ENCODE peak calls at places on chromosomes 16 and 17, in eight cellular contexts. One of them, this sample, is unnamed. For H3K4me1, the result is how much of the 10 kb centered on the place peaks cover.

GRCh38 chr17:67272312-67273050 is 27.5 kb upstream of the HELZ start:
- DNase-seq in thoracic aorta: no peak
- DNase-seq in PC-3: no peak
- DNase-seq in tibial artery: no peak
- DNase-seq in A549: peak
- DNase-seq in left lung: no peak
- DNase-seq in tibial nerve: no peak
- DNase-seq in colonic mucosa: no peak
- DNase-seq in this sample: no peak

GRCh38 chr17:35747540-35748017 is 5.5 kb downstream of the GAS2L2 start:
- DNase-seq in PC-3: peak
- DNase-seq in A549: peak
- DNase-seq in tibial nerve: peak
- DNase-seq in thoracic aorta: peak
- DNase-seq in colonic mucosa: peak
- DNase-seq in left lung: peak
- DNase-seq in tibial artery: peak
- DNase-seq in this sample: peak

GRCh38 chr17:63338272-63338671 is 107.8 kb downstream of the CYB561 start:
- DNase-seq in tibial nerve: no peak
- DNase-seq in colonic mucosa: no peak
- DNase-seq in A549: no peak
- DNase-seq in thoracic aorta: no peak
- DNase-seq in tibial artery: no peak
- DNase-seq in left lung: no peak
- DNase-seq in PC-3: no peak
- DNase-seq in this sample: no peak

GRCh38 chr16:13307255-13307654 is 405.9 kb downstream of the SHISA9 start:
- DNase-seq in left lung: no peak
- DNase-seq in tibial artery: no peak
- DNase-seq in colonic mucosa: no peak
- DNase-seq in tibial nerve: no peak
- DNase-seq in PC-3: no peak
- DNase-seq in thoracic aorta: no peak
- DNase-seq in A549: no peak
- DNase-seq in this sample: no peak

GRCh38 chr17:7852262-7852670 is 2.6 kb upstream of the TMEM88 start:
- DNase-seq in left lung: no peak
- DNase-seq in tibial artery: peak
- DNase-seq in tibial nerve: no peak
- DNase-seq in colonic mucosa: no peak
- DNase-seq in PC-3: no peak
- DNase-seq in A549: no peak
- DNase-seq in thoracic aorta: no peak
- DNase-seq in this sample: no peak

GRCh38 chr16:57278494-57278893 is 6.0 kb downstream of the PLLP start:
- DNase-seq in colonic mucosa: no peak
- DNase-seq in thoracic aorta: no peak
- DNase-seq in tibial artery: no peak
- DNase-seq in A549: no peak
- DNase-seq in PC-3: no peak
- DNase-seq in left lung: no peak
- DNase-seq in tibial nerve: no peak
- DNase-seq in this sample: no peak

GRCh38 chr17:44269795-44270320 is 1.9 kb upstream of the SLC4A1 start:
- DNase-seq in tibial artery: no peak
- DNase-seq in tibial nerve: no peak
- DNase-seq in left lung: no peak
- DNase-seq in thoracic aorta: no peak
- DNase-seq in colonic mucosa: no peak
- DNase-seq in A549: no peak
- DNase-seq in PC-3: no peak
- DNase-seq in this sample: no peak

GRCh38 chr16:80285089-80285488 is 255.7 kb upstream of the DYNLRB2 start:
- DNase-seq in A549: peak
- DNase-seq in left lung: no peak
- DNase-seq in PC-3: no peak
- DNase-seq in tibial nerve: no peak
- DNase-seq in colonic mucosa: no peak
- DNase-seq in thoracic aorta: no peak
- DNase-seq in tibial artery: no peak
- DNase-seq in this sample: no peak

GRCh38 chr16:49723310-49723709 is 132.6 kb downstream of the ZNF423 start:
- DNase-seq in left lung: no peak
- DNase-seq in PC-3: no peak
- DNase-seq in colonic mucosa: no peak
- DNase-seq in A549: no peak
- DNase-seq in tibial artery: no peak
- DNase-seq in tibial nerve: no peak
- DNase-seq in thoracic aorta: no peak
- DNase-seq in this sample: no peak

GRCh38 chr17:37779554-37779953 is 34.7 kb upstream of the HNF1B start:
- DNase-seq in left lung: no peak
- DNase-seq in A549: no peak
- DNase-seq in tibial nerve: no peak
- DNase-seq in tibial artery: no peak
- DNase-seq in PC-3: peak
- DNase-seq in colonic mucosa: no peak
- DNase-seq in thoracic aorta: no peak
- DNase-seq in this sample: no peak

GRCh38 chr16:72092832-72093447 is 480 bp downstream of the TXNL4B start:
- DNase-seq in left lung: no peak
- DNase-seq in tibial artery: no peak
- DNase-seq in colonic mucosa: peak
- DNase-seq in tibial nerve: no peak
- DNase-seq in PC-3: peak
- DNase-seq in thoracic aorta: no peak
- DNase-seq in A549: peak
- DNase-seq in this sample: no peak

GRCh38 chr17:9811086-9811485 is 10.8 kb downstream of the GSG1L2 start:
- DNase-seq in left lung: no peak
- DNase-seq in tibial artery: no peak
- DNase-seq in thoracic aorta: no peak
- DNase-seq in A549: no peak
- DNase-seq in colonic mucosa: no peak
- DNase-seq in tibial nerve: no peak
- DNase-seq in PC-3: peak
- DNase-seq in this sample: no peak

GRCh38 chr17:17439971-17440843 is 36.6 kb upstream of the MED9 start:
- DNase-seq in colonic mucosa: peak
- DNase-seq in PC-3: peak
- DNase-seq in tibial nerve: peak
- DNase-seq in left lung: peak
- DNase-seq in tibial artery: no peak
- DNase-seq in A549: peak
- DNase-seq in thoracic aorta: no peak
- DNase-seq in this sample: no peak

GRCh38 chr17:65332375-65332774 is 195.2 kb downstream of the RGS9 start:
- DNase-seq in thoracic aorta: no peak
- DNase-seq in tibial artery: no peak
- DNase-seq in tibial nerve: no peak
- DNase-seq in PC-3: peak
- DNase-seq in colonic mucosa: no peak
- DNase-seq in left lung: no peak
- DNase-seq in A549: no peak
- DNase-seq in this sample: no peak

GRCh38 chr17:79729761-79730160 is 982 bp upstream of the ENPP7 start:
- DNase-seq in tibial artery: no peak
- DNase-seq in tibial nerve: no peak
- DNase-seq in left lung: no peak
- DNase-seq in A549: no peak
- DNase-seq in PC-3: no peak
- DNase-seq in thoracic aorta: no peak
- DNase-seq in colonic mucosa: no peak
- DNase-seq in this sample: no peak

GRCh38 chr17:6831662-6832263 is at the start of gene TEKT1:
- DNase-seq in PC-3: peak
- DNase-seq in thoracic aorta: peak
- DNase-seq in left lung: peak
- DNase-seq in tibial nerve: peak
- DNase-seq in colonic mucosa: peak
- DNase-seq in A549: peak
- DNase-seq in tibial artery: peak
- DNase-seq in this sample: peak

GRCh38 chr16:30372037-30372712 is 1.9 kb upstream of the TBC1D10B start:
- DNase-seq in PC-3: no peak
- DNase-seq in left lung: no peak
- DNase-seq in tibial nerve: no peak
- DNase-seq in A549: no peak
- DNase-seq in thoracic aorta: no peak
- DNase-seq in colonic mucosa: no peak
- DNase-seq in tibial artery: peak
- DNase-seq in this sample: no peak

GRCh38 chr17:76273923-76274558 is 8.9 kb downstream of the UBALD2 start:
- DNase-seq in tibial nerve: no peak
- DNase-seq in tibial artery: no peak
- DNase-seq in left lung: no peak
- DNase-seq in PC-3: no peak
- DNase-seq in colonic mucosa: no peak
- DNase-seq in A549: no peak
- DNase-seq in thoracic aorta: no peak
- DNase-seq in this sample: no peak

GRCh38 chr17:79218825-79219200 is 144.2 kb downstream of the ENGASE start:
- DNase-seq in tibial artery: no peak
- DNase-seq in PC-3: no peak
- DNase-seq in left lung: peak
- DNase-seq in thoracic aorta: no peak
- DNase-seq in colonic mucosa: no peak
- DNase-seq in tibial nerve: no peak
- DNase-seq in A549: no peak
- DNase-seq in this sample: no peak

GRCh38 chr17:55496094-55496881 is 15.0 kb downstream of the SMIM36 start:
- DNase-seq in thoracic aorta: no peak
- DNase-seq in tibial artery: no peak
- DNase-seq in left lung: no peak
- DNase-seq in PC-3: no peak
- DNase-seq in A549: peak
- DNase-seq in colonic mucosa: peak
- DNase-seq in tibial nerve: peak
- DNase-seq in this sample: no peak
- TF ChIP-seq CTCF in thoracic aorta: no peak
- TF ChIP-seq CTCF in tibial artery: no peak
- TF ChIP-seq CTCF in left lung: no peak
- TF ChIP-seq CTCF in PC-3: no peak
- TF ChIP-seq CTCF in A549: peak
- TF ChIP-seq CTCF in colonic mucosa: no peak
- TF ChIP-seq CTCF in tibial nerve: no peak
- TF ChIP-seq CTCF in this sample: no peak

GRCh38 chr17:28279411-28279810 is 39.6 kb upstream of the TMEM97 start:
- DNase-seq in PC-3: no peak
- DNase-seq in thoracic aorta: no peak
- DNase-seq in tibial artery: no peak
- DNase-seq in A549: no peak
- DNase-seq in tibial nerve: no peak
- DNase-seq in left lung: no peak
- DNase-seq in colonic mucosa: no peak
- DNase-seq in this sample: no peak

GRCh38 chr17:28280826-28281225 is 38.2 kb upstream of the TMEM97 start:
- DNase-seq in tibial artery: no peak
- DNase-seq in colonic mucosa: no peak
- DNase-seq in A549: no peak
- DNase-seq in thoracic aorta: no peak
- DNase-seq in tibial nerve: no peak
- DNase-seq in PC-3: no peak
- DNase-seq in left lung: no peak
- DNase-seq in this sample: no peak

GRCh38 chr17:28285965-28286364 is 33.0 kb upstream of the TMEM97 start:
- DNase-seq in left lung: no peak
- DNase-seq in tibial nerve: no peak
- DNase-seq in thoracic aorta: no peak
- DNase-seq in tibial artery: no peak
- DNase-seq in colonic mucosa: no peak
- DNase-seq in A549: no peak
- DNase-seq in PC-3: no peak
- DNase-seq in this sample: no peak

DNA sequence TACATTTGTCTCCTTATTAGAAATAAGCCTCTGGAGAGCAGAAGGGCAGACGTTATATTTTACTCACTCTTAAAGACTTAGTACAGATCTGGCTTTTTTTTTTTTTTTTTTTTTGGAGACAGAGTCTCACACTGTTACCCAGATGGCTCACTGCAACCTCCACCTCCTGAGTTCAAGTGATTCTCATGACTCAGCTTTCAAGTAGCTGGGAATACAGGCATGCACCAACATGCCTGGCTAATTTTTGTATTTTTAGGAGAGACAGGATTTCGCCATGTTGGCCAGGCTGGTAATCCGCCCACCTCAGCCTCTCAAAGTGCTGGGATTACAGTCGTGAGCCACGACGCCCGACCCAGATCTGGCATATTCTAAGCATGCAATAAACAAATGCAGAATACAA is 36.4 kb upstream of the TMEM97 start:
- DNase-seq in tibial artery: no peak
- DNase-seq in thoracic aorta: no peak
- DNase-seq in tibial nerve: no peak
- DNase-seq in left lung: no peak
- DNase-seq in colonic mucosa: no peak
- DNase-seq in PC-3: peak
- DNase-seq in A549: peak
- DNase-seq in this sample: no peak
- H3K4me1 ChIP-seq in tibial artery: under half
- H3K4me1 ChIP-seq in thoracic aorta: under half
- H3K4me1 ChIP-seq in tibial nerve: under half
- H3K4me1 ChIP-seq in left lung: under half
- H3K4me1 ChIP-seq in colonic mucosa: under half
- H3K4me1 ChIP-seq in PC-3: under half
- H3K4me1 ChIP-seq in A549: under half
- H3K4me1 ChIP-seq in this sample: under half

DNA sequence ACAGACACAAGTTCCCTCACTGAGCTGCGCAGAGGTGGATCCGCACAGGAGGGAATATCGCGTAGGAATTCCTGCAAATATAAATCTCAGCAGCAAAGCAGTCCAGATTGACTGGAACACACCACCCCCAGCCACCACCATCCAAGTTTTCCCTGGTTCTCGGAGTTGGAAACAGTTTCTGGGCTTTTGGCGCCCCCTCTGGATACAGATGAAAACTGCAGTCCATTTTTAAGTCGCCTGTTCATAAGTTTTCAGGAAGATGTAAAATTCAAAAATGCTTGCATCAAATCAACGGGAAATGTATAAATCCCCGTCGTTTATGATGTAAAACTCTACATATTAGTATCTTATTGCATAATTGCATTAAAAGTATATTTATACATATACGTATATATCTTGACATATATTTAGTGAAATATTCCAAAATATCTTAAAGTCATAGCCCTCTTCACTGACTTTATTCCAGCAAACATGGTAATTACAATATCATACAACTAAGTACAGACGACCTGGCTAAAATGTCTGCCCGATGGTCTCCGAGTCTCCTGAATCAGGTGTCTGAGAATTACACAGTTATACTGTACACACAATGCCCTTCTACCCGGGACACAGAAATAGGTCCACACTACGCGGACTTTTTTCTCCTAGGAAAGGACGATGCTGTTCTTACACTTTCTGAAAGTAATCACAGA is 2.1 kb upstream of the SOX9 start:
- DNase-seq in tibial nerve: peak
- DNase-seq in A549: peak
- DNase-seq in colonic mucosa: peak
- DNase-seq in left lung: no peak
- DNase-seq in tibial artery: peak
- DNase-seq in PC-3: peak
- DNase-seq in thoracic aorta: no peak
- DNase-seq in this sample: no peak
- TF ChIP-seq CTCF in tibial nerve: peak
- TF ChIP-seq CTCF in A549: peak
- TF ChIP-seq CTCF in colonic mucosa: peak
- TF ChIP-seq CTCF in left lung: peak
- TF ChIP-seq CTCF in tibial artery: peak
- TF ChIP-seq CTCF in PC-3: peak
- TF ChIP-seq CTCF in thoracic aorta: peak
- TF ChIP-seq CTCF in this sample: peak

GRCh38 chr17:33151565-33151964 is 141.5 kb downstream of the ASIC2 start:
- DNase-seq in left lung: no peak
- DNase-seq in PC-3: no peak
- DNase-seq in colonic mucosa: no peak
- DNase-seq in tibial nerve: no peak
- DNase-seq in tibial artery: no peak
- DNase-seq in A549: no peak
- DNase-seq in thoracic aorta: no peak
- DNase-seq in this sample: no peak
- H3K4me1 ChIP-seq in left lung: under half
- H3K4me1 ChIP-seq in PC-3: under half
- H3K4me1 ChIP-seq in colonic mucosa: under half
- H3K4me1 ChIP-seq in tibial nerve: under half
- H3K4me1 ChIP-seq in tibial artery: under half
- H3K4me1 ChIP-seq in A549: under half
- H3K4me1 ChIP-seq in thoracic aorta: under half
- H3K4me1 ChIP-seq in this sample: under half